ENCODE peak calls at places on chromosomes 16 and 17, in seven cellular contexts. G is globus pallidus; M is NAMALWA; F is lower lobe of right lung; R is SHP77; K is hepatocyte; J is stimulated activated CD8-positive, alpha-beta memory T cell treated with anti-CD3 and anti-CD28 coated beads, Interleukin-15, amount 100 ng/mL, for 1 hour. N is an unnamed sample.

GRCh38 chr17:63151981-63152523 is 186.0 kb downstream of the TANC2 start:
- DNase-seq in J (no peak), K (no peak), R (no peak), F (no peak), G (peak), M (no peak), N (no peak)

GRCh38 chr17:47072881-47073280 is 93.8 kb upstream of the RPRML start:
- DNase-seq in F (no peak), K (no peak), M (no peak), R (no peak), J (no peak), G (peak), N (no peak)

GRCh38 chr17:16091773-16092172 is 92.1 kb downstream of the TTC19 start:
- DNase-seq in R (no peak), G (no peak), K (no peak), F (no peak), M (no peak), J (no peak), N (no peak)

GRCh38 chr17:74213897-74214386 is 571 bp downstream of the TTYH2 start:
- DNase-seq in G (peak), J (no peak), M (no peak), F (no peak), K (no peak), R (no peak), N (peak)

GRCh38 chr16:28983644-28984043 is 1.2 kb upstream of the LAT start:
- DNase-seq in G (no peak), K (no peak), F (no peak), M (no peak), R (no peak), J (no peak), N (no peak)

GRCh38 chr17:55605705-55606104 is 94.5 kb upstream of the SMIM36 start:
- DNase-seq in F (no peak), J (no peak), R (no peak), G (no peak), K (no peak), M (no peak), N (no peak)

GRCh38 chr16:56190903-56191806 is at the start of gene GNAO1:
- DNase-seq in G (peak), R (peak), F (peak), M (no peak), K (peak), J (no peak), N (peak)

GRCh38 chr16:89326721-89327120 is 109.2 kb downstream of the ZNF778 start:
- DNase-seq in J (no peak), F (no peak), M (no peak), K (no peak), R (no peak), G (no peak), N (no peak)

GRCh38 chr16:78551487-78552085 is 452.1 kb downstream of the WWOX start:
- DNase-seq in K (no peak), G (no peak), M (no peak), J (no peak), F (no peak), R (peak), N (no peak)

GRCh38 chr16:65285128-65286120 is 163.6 kb upstream of the CDH11 start:
- DNase-seq in R (no peak), F (no peak), G (no peak), K (peak), J (no peak), M (no peak), N (peak)

GRCh38 chr17:31525801-31526549 is 134.5 kb downstream of the RAB11FIP4 start:
- DNase-seq in J (no peak), R (peak), M (peak), F (no peak), K (no peak), G (no peak), N (no peak)

GRCh38 chr17:40498281-40499084 is 2.9 kb downstream of the TNS4 start:
- DNase-seq in K (no peak), J (no peak), R (no peak), F (no peak), G (no peak), M (no peak), N (no peak)

N was measured in heart left ventricle.